ENCODE peak calls at places on chromosomes 6 and 20, in seven cellular contexts. One of them, this sample, is unnamed. For H3K4me1, the result is how much of the 10 kb centered on the place peaks cover.

GRCh38 chr20:4811661-4812181 is 90.0 kb downstream of the PRND start:
- DNase-seq in mesenchymal stem cell: no peak
- DNase-seq in heart left ventricle: peak
- DNase-seq in right lobe of liver: peak
- DNase-seq in Caco-2: no peak
- DNase-seq in tibial nerve: peak
- DNase-seq in fibroblast of lung: no peak
- DNase-seq in this sample: no peak

GRCh38 chr20:24670341-24670821 is 201.0 kb downstream of the SYNDIG1 start:
- DNase-seq in mesenchymal stem cell: no peak
- DNase-seq in heart left ventricle: no peak
- DNase-seq in right lobe of liver: no peak
- DNase-seq in Caco-2: no peak
- DNase-seq in tibial nerve: no peak
- DNase-seq in fibroblast of lung: no peak
- DNase-seq in this sample: no peak

GRCh38 chr6:98839788-98840361 is 5.5 kb downstream of the POU3F2 start:
- DNase-seq in mesenchymal stem cell: peak
- DNase-seq in heart left ventricle: no peak
- DNase-seq in right lobe of liver: no peak
- DNase-seq in Caco-2: no peak
- DNase-seq in tibial nerve: no peak
- DNase-seq in fibroblast of lung: peak
- DNase-seq in this sample: no peak

GRCh38 chr20:64068381-64069208 is 5.6 kb downstream of the TCEA2 start:
- DNase-seq in mesenchymal stem cell: no peak
- DNase-seq in heart left ventricle: no peak
- DNase-seq in right lobe of liver: no peak
- DNase-seq in Caco-2: no peak
- DNase-seq in tibial nerve: no peak
- DNase-seq in fibroblast of lung: no peak
- DNase-seq in this sample: no peak

GRCh38 chr6:140316966-140317365 is 942.5 kb upstream of the CITED2 start:
- DNase-seq in mesenchymal stem cell: no peak
- DNase-seq in heart left ventricle: no peak
- DNase-seq in right lobe of liver: no peak
- DNase-seq in Caco-2: no peak
- DNase-seq in tibial nerve: no peak
- DNase-seq in fibroblast of lung: no peak
- DNase-seq in this sample: no peak

GRCh38 chr6:25882066-25882496 is 8.0 kb upstream of the SLC17A3 start:
- DNase-seq in mesenchymal stem cell: no peak
- DNase-seq in heart left ventricle: peak
- DNase-seq in right lobe of liver: peak
- DNase-seq in Caco-2: no peak
- DNase-seq in tibial nerve: no peak
- DNase-seq in fibroblast of lung: no peak
- DNase-seq in this sample: peak

GRCh38 chr6:140623498-140623897 is 1249.0 kb upstream of the CITED2 start:
- DNase-seq in mesenchymal stem cell: peak
- DNase-seq in heart left ventricle: no peak
- DNase-seq in right lobe of liver: no peak
- DNase-seq in Caco-2: no peak
- DNase-seq in tibial nerve: no peak
- DNase-seq in fibroblast of lung: peak
- DNase-seq in this sample: no peak

GRCh38 chr6:129717287-129717686 is 7.3 kb upstream of the ARHGAP18 start:
- DNase-seq in mesenchymal stem cell: peak
- DNase-seq in heart left ventricle: no peak
- DNase-seq in right lobe of liver: no peak
- DNase-seq in Caco-2: no peak
- DNase-seq in tibial nerve: no peak
- DNase-seq in fibroblast of lung: peak
- DNase-seq in this sample: no peak

GRCh38 chr6:35728663-35729348 is 8.0 kb upstream of the ARMC12 start:
- DNase-seq in mesenchymal stem cell: no peak
- DNase-seq in heart left ventricle: peak
- DNase-seq in right lobe of liver: peak
- DNase-seq in Caco-2: no peak
- DNase-seq in tibial nerve: no peak
- DNase-seq in fibroblast of lung: no peak
- DNase-seq in this sample: no peak

GRCh38 chr20:51586005-51586440 is 43.5 kb upstream of the NFATC2 start:
- DNase-seq in mesenchymal stem cell: peak
- DNase-seq in heart left ventricle: no peak
- DNase-seq in right lobe of liver: no peak
- DNase-seq in Caco-2: no peak
- DNase-seq in tibial nerve: no peak
- DNase-seq in fibroblast of lung: peak
- DNase-seq in this sample: peak

GRCh38 chr6:34355889-34356288 is 36.6 kb downstream of the NUDT3 start:
- DNase-seq in mesenchymal stem cell: no peak
- DNase-seq in heart left ventricle: no peak
- DNase-seq in right lobe of liver: no peak
- DNase-seq in Caco-2: no peak
- DNase-seq in tibial nerve: no peak
- DNase-seq in fibroblast of lung: no peak
- DNase-seq in this sample: no peak
- H3K4me1 ChIP-seq in mesenchymal stem cell: under half
- H3K4me1 ChIP-seq in heart left ventricle: under half
- H3K4me1 ChIP-seq in right lobe of liver: under half
- H3K4me1 ChIP-seq in Caco-2: under half
- H3K4me1 ChIP-seq in tibial nerve: under half
- H3K4me1 ChIP-seq in fibroblast of lung: under half
- H3K4me1 ChIP-seq in this sample: under half

DNA sequence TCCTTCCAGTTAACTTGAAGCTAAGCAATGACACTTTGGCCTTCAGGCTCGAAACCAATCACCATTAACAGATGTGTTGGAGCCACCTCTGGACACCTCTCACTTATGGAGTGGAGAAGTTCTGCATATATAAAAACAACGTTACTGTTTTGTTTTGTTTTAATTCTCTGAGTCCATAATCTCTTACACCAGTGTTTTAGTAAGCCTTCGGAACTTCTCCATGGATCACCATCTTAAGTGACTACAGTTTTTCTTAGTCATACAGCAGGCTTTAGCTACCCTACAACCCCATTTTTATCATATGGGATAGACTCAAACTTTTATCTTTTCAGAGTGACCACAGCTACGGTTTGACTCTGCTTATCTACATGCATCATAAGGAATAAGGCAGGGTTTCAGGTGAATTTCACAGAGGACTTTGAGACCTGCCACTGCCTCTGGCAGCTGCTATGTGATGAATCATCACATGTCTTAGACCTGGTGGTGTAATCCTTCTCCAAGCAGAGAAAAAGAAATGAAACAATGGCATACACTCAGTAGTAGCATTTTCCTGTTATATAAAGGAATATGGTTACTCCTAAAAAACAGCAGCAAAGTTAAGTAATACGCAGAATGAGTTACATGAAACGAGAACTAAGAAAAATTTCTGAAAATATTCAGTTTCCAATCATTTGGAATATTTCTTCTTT is 5.5 kb upstream of the HDDC2 start:
- DNase-seq in mesenchymal stem cell: no peak
- DNase-seq in heart left ventricle: no peak
- DNase-seq in right lobe of liver: no peak
- DNase-seq in Caco-2: peak
- DNase-seq in tibial nerve: no peak
- DNase-seq in fibroblast of lung: no peak
- DNase-seq in this sample: no peak
- H3K4me1 ChIP-seq in mesenchymal stem cell: under half
- H3K4me1 ChIP-seq in heart left ventricle: under half
- H3K4me1 ChIP-seq in right lobe of liver: under half
- H3K4me1 ChIP-seq in Caco-2: under half
- H3K4me1 ChIP-seq in tibial nerve: under half
- H3K4me1 ChIP-seq in fibroblast of lung: under half
- H3K4me1 ChIP-seq in this sample: under half

GRCh38 chr6:106752641-106753040 is 123.3 kb downstream of the QRSL1 start:
- DNase-seq in mesenchymal stem cell: no peak
- DNase-seq in heart left ventricle: no peak
- DNase-seq in right lobe of liver: no peak
- DNase-seq in Caco-2: no peak
- DNase-seq in tibial nerve: no peak
- DNase-seq in fibroblast of lung: no peak
- DNase-seq in this sample: no peak

GRCh38 chr6:106750146-106750900 is 120.9 kb downstream of the QRSL1 start:
- DNase-seq in mesenchymal stem cell: no peak
- DNase-seq in heart left ventricle: no peak
- DNase-seq in right lobe of liver: no peak
- DNase-seq in Caco-2: no peak
- DNase-seq in tibial nerve: no peak
- DNase-seq in fibroblast of lung: no peak
- DNase-seq in this sample: no peak

GRCh38 chr6:106754215-106754614 is 124.8 kb downstream of the QRSL1 start:
- DNase-seq in mesenchymal stem cell: no peak
- DNase-seq in heart left ventricle: no peak
- DNase-seq in right lobe of liver: no peak
- DNase-seq in Caco-2: no peak
- DNase-seq in tibial nerve: no peak
- DNase-seq in fibroblast of lung: no peak
- DNase-seq in this sample: no peak

GRCh38 chr6:106749611-106750010 is 120.2 kb downstream of the QRSL1 start:
- DNase-seq in mesenchymal stem cell: peak
- DNase-seq in heart left ventricle: no peak
- DNase-seq in right lobe of liver: no peak
- DNase-seq in Caco-2: no peak
- DNase-seq in tibial nerve: no peak
- DNase-seq in fibroblast of lung: no peak
- DNase-seq in this sample: no peak

DNA sequence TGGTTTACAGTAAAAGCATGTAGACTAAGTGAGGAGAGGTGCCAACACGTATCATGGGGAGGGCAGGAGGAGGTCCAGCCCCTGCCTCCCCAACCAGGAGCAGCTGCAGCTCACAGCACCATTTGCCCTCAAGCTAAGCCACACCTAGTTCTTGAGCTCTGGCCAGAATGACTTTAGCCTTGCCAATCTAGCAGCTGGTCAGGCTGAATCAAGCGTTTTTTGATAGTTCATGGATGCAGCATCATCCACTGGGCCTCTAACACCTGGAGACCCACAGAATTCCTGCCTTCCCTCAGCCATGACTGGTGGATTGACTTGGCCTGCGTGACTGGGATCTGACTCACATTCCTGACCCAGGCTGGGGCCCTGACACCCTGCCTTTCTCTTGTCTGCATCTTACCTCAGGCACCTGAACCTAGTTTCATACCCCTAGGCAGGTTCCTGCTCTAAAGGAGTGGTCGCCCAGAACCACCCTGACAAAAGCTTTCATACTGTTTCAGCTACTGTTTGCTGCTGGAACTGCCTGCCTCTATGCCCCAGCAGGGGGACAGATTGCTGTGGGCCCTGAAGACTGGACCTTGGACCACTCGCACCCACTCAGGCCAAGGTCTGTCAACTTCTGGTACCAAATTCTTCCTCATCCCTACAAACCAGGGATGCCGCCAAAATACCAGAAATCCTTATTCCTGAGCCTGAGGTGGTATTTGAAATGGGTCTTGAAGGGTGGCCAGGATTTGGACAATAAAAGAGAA is 122.3 kb downstream of the QRSL1 start:
- DNase-seq in mesenchymal stem cell: no peak
- DNase-seq in heart left ventricle: no peak
- DNase-seq in right lobe of liver: no peak
- DNase-seq in Caco-2: no peak
- DNase-seq in tibial nerve: no peak
- DNase-seq in fibroblast of lung: no peak
- DNase-seq in this sample: peak
- H3K4me1 ChIP-seq in mesenchymal stem cell: under half
- H3K4me1 ChIP-seq in heart left ventricle: under half
- H3K4me1 ChIP-seq in right lobe of liver: under half
- H3K4me1 ChIP-seq in Caco-2: under half
- H3K4me1 ChIP-seq in tibial nerve: under half
- H3K4me1 ChIP-seq in fibroblast of lung: under half
- H3K4me1 ChIP-seq in this sample: under half

GRCh38 chr6:45595010-45595851 is 217.5 kb upstream of the SUPT3H start:
- DNase-seq in mesenchymal stem cell: peak
- DNase-seq in heart left ventricle: no peak
- DNase-seq in right lobe of liver: no peak
- DNase-seq in Caco-2: no peak
- DNase-seq in tibial nerve: no peak
- DNase-seq in fibroblast of lung: no peak
- DNase-seq in this sample: no peak

GRCh38 chr6:45591306-45591705 is 213.6 kb upstream of the SUPT3H start:
- DNase-seq in mesenchymal stem cell: peak
- DNase-seq in heart left ventricle: no peak
- DNase-seq in right lobe of liver: no peak
- DNase-seq in Caco-2: no peak
- DNase-seq in tibial nerve: no peak
- DNase-seq in fibroblast of lung: no peak
- DNase-seq in this sample: peak

GRCh38 chr6:45590751-45591184 is 213.0 kb upstream of the SUPT3H start:
- DNase-seq in mesenchymal stem cell: peak
- DNase-seq in heart left ventricle: no peak
- DNase-seq in right lobe of liver: no peak
- DNase-seq in Caco-2: no peak
- DNase-seq in tibial nerve: no peak
- DNase-seq in fibroblast of lung: peak
- DNase-seq in this sample: no peak

GRCh38 chr6:45591816-45592359 is 214.2 kb upstream of the SUPT3H start:
- DNase-seq in mesenchymal stem cell: peak
- DNase-seq in heart left ventricle: no peak
- DNase-seq in right lobe of liver: no peak
- DNase-seq in Caco-2: no peak
- DNase-seq in tibial nerve: no peak
- DNase-seq in fibroblast of lung: no peak
- DNase-seq in this sample: no peak

GRCh38 chr6:45592991-45593390 is 215.3 kb upstream of the SUPT3H start:
- DNase-seq in mesenchymal stem cell: peak
- DNase-seq in heart left ventricle: no peak
- DNase-seq in right lobe of liver: no peak
- DNase-seq in Caco-2: no peak
- DNase-seq in tibial nerve: no peak
- DNase-seq in fibroblast of lung: no peak
- DNase-seq in this sample: no peak
- H3K4me1 ChIP-seq in mesenchymal stem cell: under half
- H3K4me1 ChIP-seq in heart left ventricle: under half
- H3K4me1 ChIP-seq in right lobe of liver: under half
- H3K4me1 ChIP-seq in Caco-2: under half
- H3K4me1 ChIP-seq in tibial nerve: under half
- H3K4me1 ChIP-seq in fibroblast of lung: under half
- H3K4me1 ChIP-seq in this sample: under half

DNA sequence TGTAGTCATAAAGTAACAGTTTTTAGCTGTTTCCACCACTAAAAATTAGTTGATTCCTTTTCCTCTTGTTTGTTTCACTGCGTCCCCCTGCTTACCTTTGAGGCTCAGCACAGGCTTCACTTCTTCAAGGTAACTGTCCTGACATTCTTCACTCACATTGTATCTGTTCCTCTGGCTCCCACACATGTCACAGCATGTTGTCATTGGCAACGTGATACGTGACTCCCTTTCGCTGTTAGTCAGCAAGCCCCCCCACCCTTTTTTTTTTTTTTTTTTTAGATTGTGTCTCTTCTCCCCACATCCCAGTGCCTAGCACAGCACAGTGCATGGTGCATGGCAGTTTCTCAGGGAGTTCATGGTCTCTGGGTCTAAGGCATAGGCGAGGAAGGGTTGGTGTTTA is 13.3 kb downstream of the VAPB start:
- DNase-seq in mesenchymal stem cell: no peak
- DNase-seq in heart left ventricle: no peak
- DNase-seq in right lobe of liver: no peak
- DNase-seq in Caco-2: no peak
- DNase-seq in tibial nerve: no peak
- DNase-seq in fibroblast of lung: no peak
- DNase-seq in this sample: no peak
- H3K4me1 ChIP-seq in mesenchymal stem cell: under half
- H3K4me1 ChIP-seq in heart left ventricle: under half
- H3K4me1 ChIP-seq in right lobe of liver: under half
- H3K4me1 ChIP-seq in Caco-2: under half
- H3K4me1 ChIP-seq in tibial nerve: under half
- H3K4me1 ChIP-seq in fibroblast of lung: under half
- H3K4me1 ChIP-seq in this sample: under half